ENCODE peak calls at places on chromosome 22, in five cellular contexts. R is effector memory CD4-positive, alpha-beta T cell; S is heart right ventricle; Y is lung; O is CD4-positive, alpha-beta memory T cell. D is an unnamed sample.

GRCh38 chr22:44710474-44711235 is 8.7 kb downstream of the PRR5 start:
- DNase-seq in S (no peak), Y (no peak), O (peak; percentile 55), R (no peak), D (no peak)

GRCh38 chr22:42500164-42500835 is 19.3 kb downstream of the RRP7A start:
- DNase-seq in R (peak; percentile 81), S (peak; percentile 91), O (peak; percentile 86), Y (peak; percentile 89), D (peak; percentile 82)

GRCh38 chr22:40529817-40530216 is 106.7 kb downstream of the MRTFA start:
- DNase-seq in Y (no peak), O (no peak), S (no peak), R (no peak), D (no peak)

GRCh38 chr22:19397729-19398094 is 33.8 kb downstream of the HIRA start:
- DNase-seq in R (no peak), O (no peak), S (no peak), Y (no peak), D (no peak)

GRCh38 chr22:19823638-19824196 is 31.0 kb downstream of the GNB1L start:
- DNase-seq in R (no peak), O (no peak), Y (no peak), S (no peak), D (no peak)

GRCh38 chr22:30998329-30998728 is 29.3 kb downstream of the TUG1 start:
- DNase-seq in O (no peak), Y (no peak), S (no peak), R (no peak), D (no peak)

GRCh38 chr22:42833104-42833503 is 24.0 kb downstream of the ARFGAP3 start:
- DNase-seq in R (no peak), Y (no peak), S (no peak), O (no peak), D (no peak)

GRCh38 chr22:28051787-28052356 is 132.8 kb upstream of the PITPNB start:
- DNase-seq in O (no peak), Y (peak; percentile 55), R (no peak), S (peak; percentile 81), D (no peak)

GRCh38 chr22:19960491-19961200 is 19.0 kb upstream of the TXNRD2 start:
- DNase-seq in Y (no peak), R (no peak), O (no peak), S (no peak), D (no peak)

GRCh38 chr22:22507743-22508273 is 734 bp downstream of the ZNF280B start:
- DNase-seq in R (no peak), O (no peak), Y (no peak), S (no peak), D (no peak)

GRCh38 chr22:32063701-32064100 is 20.6 kb downstream of the SLC5A1 start:
- DNase-seq in S (no peak), Y (no peak), R (no peak), O (no peak), D (no peak)

GRCh38 chr22:38850941-38851849 is 7.4 kb upstream of the NPTXR start:
- DNase-seq in O (no peak), R (no peak), Y (no peak), S (no peak), D (no peak)

GRCh38 chr22:43878079-43878795 is 13.6 kb downstream of the PNPLA5 start:
- DNase-seq in R (no peak), O (no peak), Y (no peak), S (no peak), D (no peak)

GRCh38 chr22:24894220-24894975 is 52.1 kb downstream of the LHFPL7 start:
- DNase-seq in O (no peak), S (peak; percentile 76), Y (peak; percentile 92), R (no peak), D (no peak)

GRCh38 chr22:11253000-11253511 is 4274.9 kb upstream of the OR11H1 start:
- DNase-seq in Y (no peak), R (no peak), O (peak; percentile 10), S (peak; percentile 7), D (no peak)

GRCh38 chr22:30947163-30947820 is 21.3 kb downstream of the MORC2 start:
- DNase-seq in R (no peak), O (no peak), Y (no peak), S (peak; percentile 38), D (no peak)

GRCh38 chr22:28373841-28374240 is 305.8 kb downstream of the TTC28 start:
- DNase-seq in Y (no peak), S (no peak), R (no peak), O (no peak), D (no peak)

GRCh38 chr22:40202225-40202944 is 24.7 kb downstream of the TNRC6B start:
- DNase-seq in O (no peak), R (no peak), Y (no peak), S (no peak), D (no peak)

GRCh38 chr22:32411388-32411787 is 659 bp downstream of the RTCB start:
- DNase-seq in Y (no peak), S (no peak), R (no peak), O (peak; percentile 66), D (no peak)

GRCh38 chr22:17105143-17106129 is 15.7 kb downstream of the TMEM121B start:
- DNase-seq in O (no peak), Y (no peak), R (no peak), S (no peak), D (no peak)

GRCh38 chr22:27218521-27218920 is 561.1 kb downstream of the MIAT start:
- DNase-seq in Y (no peak), S (peak; percentile 31), O (no peak), R (no peak), D (no peak)

GRCh38 chr22:17878970-17879369 is 104.7 kb upstream of the BID start:
- DNase-seq in R (no peak), Y (no peak), O (no peak), S (no peak), D (no peak)

GRCh38 chr22:23762866-23763578 is at the start of gene C22orf15:
- DNase-seq in R (no peak), O (peak; percentile 31), S (no peak), Y (no peak), D (peak; percentile 23)

GRCh38 chr22:20039683-20040325 is 18.9 kb downstream of the TANGO2 start:
- DNase-seq in O (no peak), S (no peak), R (no peak), Y (no peak), D (no peak)

GRCh38 chr22:32788884-32789624 is 12.5 kb upstream of the TIMP3 start:
- DNase-seq in Y (no peak), S (no peak), R (no peak), O (no peak), D (no peak)

GRCh38 chr22:26894766-26895485 is 237.5 kb downstream of the MIAT start:
- DNase-seq in R (no peak), Y (peak; percentile 29), S (no peak), O (no peak), D (no peak)

GRCh38 chr22:38843201-38843715 is 570 bp downstream of the NPTXR start:
- DNase-seq in Y (no peak), O (peak; percentile 60), S (peak; percentile 60), R (peak; percentile 13), D (peak; percentile 56)

GRCh38 chr22:27780161-27780575 is 21.4 kb downstream of the MN1 start:
- DNase-seq in R (no peak), O (no peak), S (peak; percentile 35), Y (no peak), D (no peak)

GRCh38 chr22:39724390-39724789 is 153.8 kb downstream of the CACNA1I start:
- DNase-seq in S (no peak), R (no peak), O (no peak), Y (no peak), D (no peak)

GRCh38 chr22:20031732-20032406 is 11.0 kb downstream of the TANGO2 start:
- DNase-seq in Y (no peak), R (peak; percentile 34), S (no peak), O (peak; percentile 77), D (no peak)

GRCh38 chr22:48779211-48779643 is 1048.4 kb downstream of the BRD1 start:
- DNase-seq in O (no peak), R (no peak), S (no peak), Y (peak; percentile 19), D (no peak)

DNA sequence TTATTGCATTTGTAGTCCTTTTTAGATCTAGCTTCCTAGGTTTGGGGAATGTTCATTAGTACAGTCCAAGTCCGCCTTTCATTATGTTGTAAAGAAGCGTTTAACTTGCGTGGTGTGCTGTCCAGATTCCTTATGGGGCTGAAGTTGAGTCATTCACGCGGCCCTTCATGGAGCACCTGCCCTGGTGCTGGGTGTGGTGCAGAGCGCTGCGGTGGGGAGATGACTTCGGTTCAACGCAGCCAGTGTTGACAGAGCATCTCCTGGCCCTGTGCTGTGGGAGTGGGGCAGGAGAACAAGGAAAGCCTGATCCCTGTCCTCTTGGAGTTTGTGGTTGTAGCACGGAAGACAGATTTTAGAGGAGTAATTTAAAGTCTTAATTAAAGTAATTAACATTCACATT is 152.0 kb downstream of the TBC1D22A start:
- DNase-seq in R (no peak), Y (no peak), O (no peak), S (no peak), D (no peak)
- H3K4me1 ChIP-seq in R (no peaks in the 10 kb centered on the region), Y (no peaks in the 10 kb centered on the region), O (no peaks in the 10 kb centered on the region), S (no peaks in the 10 kb centered on the region), D (no peaks in the 10 kb centered on the region)

DNA sequence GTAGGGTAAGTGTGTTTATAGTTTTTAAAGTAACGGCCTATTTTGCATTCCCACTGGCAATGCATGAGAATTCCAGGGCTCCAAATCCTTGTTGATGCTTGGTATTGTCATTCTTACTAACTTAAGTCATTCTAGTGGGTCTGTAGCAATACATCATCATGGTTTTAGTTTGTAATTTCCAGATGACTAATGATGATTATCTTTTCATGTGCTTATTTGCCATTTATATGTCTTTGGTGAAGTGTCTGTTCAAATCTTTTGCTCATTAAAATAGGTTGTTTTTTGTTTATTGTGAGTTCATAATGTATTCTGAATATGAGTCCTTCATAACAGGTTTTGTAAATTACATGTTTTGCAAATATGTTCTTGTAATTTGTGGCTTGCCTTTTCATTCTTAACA is 31.2 kb downstream of the MTMR3 start:
- DNase-seq in S (no peak), O (no peak), Y (no peak), R (no peak), D (no peak)
- H3K4me3 ChIP-seq in S (no peak overlapping the region), O (no peak overlapping the region), Y (no peak overlapping the region), R (no peak overlapping the region), D (no peak overlapping the region)

GRCh38 chr22:37499006-37499707 is 13.0 kb upstream of the MFNG start:
- DNase-seq in O (no peak), Y (no peak), S (no peak), R (no peak), D (no peak)

GRCh38 chr22:37498289-37498909 is 12.2 kb upstream of the MFNG start:
- DNase-seq in S (no peak), R (peak; percentile 51), O (peak; percentile 68), Y (no peak), D (peak; percentile 72)

GRCh38 chr22:37501176-37501609 is 15.0 kb upstream of the MFNG start:
- DNase-seq in S (peak; percentile 75), Y (no peak), R (no peak), O (peak; percentile 14), D (no peak)

GRCh38 chr22:37500745-37501144 is 14.6 kb upstream of the MFNG start:
- DNase-seq in R (no peak), Y (no peak), O (no peak), S (no peak), D (no peak)

GRCh38 chr22:37499789-37500188 is 13.6 kb upstream of the MFNG start:
- DNase-seq in Y (no peak), R (no peak), O (no peak), S (no peak), D (no peak)
- H3K4me1 ChIP-seq in Y (no peaks in the 10 kb centered on the region), R (no peaks in the 10 kb centered on the region), O (peaks cover 19% of the 10 kb centered on the region), S (peaks cover 83% of the 10 kb centered on the region), D (peaks cover 21% of the 10 kb centered on the region)

DNA sequence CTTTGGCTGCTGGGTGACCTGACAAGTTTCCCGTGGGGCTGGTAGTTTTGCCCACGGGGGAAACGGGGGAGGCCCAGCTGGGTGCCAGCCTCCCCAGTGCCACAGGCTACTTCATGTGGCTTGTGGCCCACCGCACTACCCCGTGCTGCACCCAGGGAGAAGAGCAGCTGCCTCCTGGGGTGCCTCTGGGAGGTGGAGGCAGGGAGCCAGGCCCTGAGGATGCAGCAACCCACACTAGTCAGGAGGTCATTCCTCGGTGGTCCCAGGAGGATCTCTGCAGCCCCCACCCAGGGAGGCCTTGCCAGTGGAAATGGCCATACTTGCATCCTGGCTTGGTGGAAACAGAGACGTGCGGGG is 3.5 kb downstream of the PIM3 start:
- DNase-seq in S (peak; percentile 17), O (peak; percentile 51), Y (peak; percentile 30), R (peak; percentile 30), D (no peak)
- H3K4me3 ChIP-seq in S (peak overlapping the region; percentile 95), O (no peak overlapping the region), Y (peak overlapping the region; percentile 15), R (no peak overlapping the region), D (no peak overlapping the region)

D was measured in naive thymus-derived CD4-positive, alpha-beta T cell.